ENCODE peak calls at places on chromosomes 12 and 14, in five cellular contexts. S is astrocyte of the spinal cord, B is brain microvascular endothelial cell, J is mesothelial cell of epicardium, Q is fibroblast of pulmonary artery. Y is an unnamed sample.
A peak's percentile ranks its signal among the peaks of the same experiment; 100 is the strongest.

GRCh38 chr14:52355016-52355430 is 40.9 kb downstream of the PTGER2 start:
- DNase-seq in S (peak; percentile 94), B (peak; percentile 79), J (no peak), Q (peak; percentile 96), Y (no peak)

GRCh38 chr12:115413626-115414025 is 729.7 kb upstream of the TBX3 start:
- DNase-seq in S (no peak), B (no peak), J (no peak), Q (no peak), Y (no peak)

GRCh38 chr12:15883536-15883935 is 1.3 kb downstream of the STRAP start:
- DNase-seq in S (no peak), B (no peak), J (no peak), Q (no peak), Y (no peak)

GRCh38 chr14:74491952-74492351 is 1.2 kb downstream of the NPC2 start:
- DNase-seq in S (peak; percentile 38), B (no peak), J (no peak), Q (peak; percentile 45), Y (no peak)

GRCh38 chr14:22824711-22825359 is 4.9 kb upstream of the MRPL52 start:
- DNase-seq in S (peak; percentile 98), B (peak; percentile 93), J (no peak), Q (peak; percentile 95), Y (no peak)

GRCh38 chr12:124369055-124369900 is 74.4 kb downstream of the RFLNA start:
- DNase-seq in S (peak; percentile 97), B (peak; percentile 74), J (no peak), Q (peak; percentile 97), Y (no peak)

GRCh38 chr14:64440494-64440893 is 24.8 kb upstream of the AKAP5 start:
- DNase-seq in S (no peak), B (no peak), J (no peak), Q (peak; percentile 33), Y (no peak)

GRCh38 chr12:100279159-100279558 is 12.2 kb downstream of the SCYL2 start:
- DNase-seq in S (no peak), B (no peak), J (no peak), Q (no peak), Y (no peak)

GRCh38 chr12:6158263-6158662 is 33.8 kb upstream of the VWF start:
- DNase-seq in S (no peak), B (no peak), J (no peak), Q (peak; percentile 30), Y (no peak)

GRCh38 chr12:100668939-100669536 is 95.6 kb downstream of the GAS2L3 start:
- DNase-seq in S (peak; percentile 65), B (peak; percentile 74), J (peak; percentile 81), Q (peak; percentile 81), Y (no peak)

GRCh38 chr14:104891664-104892500 is 26.8 kb downstream of the CEP170B start:
- DNase-seq in S (no peak), B (no peak), J (peak; percentile 37), Q (no peak), Y (peak; percentile 14)

GRCh38 chr14:68043752-68044151 is 224.2 kb downstream of the RAD51B start:
- DNase-seq in S (no peak), B (no peak), J (no peak), Q (no peak), Y (no peak)

GRCh38 chr12:128856035-128856790 is 2.9 kb downstream of the GLT1D1 start:
- DNase-seq in S (no peak), B (no peak), J (no peak), Q (no peak), Y (no peak)

GRCh38 chr12:68163546-68164210 is 4.1 kb upstream of the IFNG start:
- DNase-seq in S (no peak), B (no peak), J (no peak), Q (peak; percentile 8), Y (no peak)

GRCh38 chr14:64831419-64831818 is 48.3 kb downstream of the SPTB start:
- DNase-seq in S (no peak), B (no peak), J (no peak), Q (no peak), Y (no peak)

GRCh38 chr14:22667881-22668280 is 23.7 kb upstream of the OR6J1 start:
- DNase-seq in S (no peak), B (no peak), J (no peak), Q (no peak), Y (no peak)

GRCh38 chr14:30193791-30194407 is 266.3 kb upstream of the PRKD1 start:
- DNase-seq in S (peak; percentile 71), B (peak; percentile 29), J (no peak), Q (peak; percentile 95), Y (no peak)

GRCh38 chr12:1479645-1480044 is 114.7 kb downstream of the FBXL14 start:
- DNase-seq in S (no peak), B (no peak), J (no peak), Q (no peak), Y (no peak)

GRCh38 chr14:53748691-53749090 is 207.9 kb downstream of the BMP4 start:
- DNase-seq in S (no peak), B (no peak), J (no peak), Q (no peak), Y (no peak)

GRCh38 chr14:100663528-100664052 is 63.1 kb upstream of the DLK1 start:
- DNase-seq in S (no peak), B (no peak), J (no peak), Q (no peak), Y (no peak)

GRCh38 chr12:49369723-49370145 is 2.5 kb downstream of the SPATS2 start:
- DNase-seq in S (peak; percentile 35), B (no peak), J (no peak), Q (peak; percentile 69), Y (no peak)

GRCh38 chr14:105888784-105889665 is 362.6 kb downstream of the TMEM121 start:
- DNase-seq in S (no peak), B (no peak), J (no peak), Q (no peak), Y (peak; percentile 3)

GRCh38 chr14:105337966-105338365 is 23.4 kb downstream of the PACS2 start:
- DNase-seq in S (no peak), B (no peak), J (no peak), Q (peak; percentile 56), Y (no peak)

GRCh38 chr12:3170423-3171194 is 93.4 kb downstream of the TSPAN9 start:
- DNase-seq in S (peak; percentile 93), B (peak; percentile 94), J (no peak), Q (peak; percentile 88), Y (no peak)

GRCh38 chr14:104732931-104733681 is 9.1 kb downstream of the ADSS1 start:
- DNase-seq in S (no peak), B (no peak), J (no peak), Q (no peak), Y (no peak)

GRCh38 chr12:108430245-108430644 is 84.8 kb upstream of the FICD start:
- DNase-seq in S (no peak), B (no peak), J (no peak), Q (peak; percentile 22), Y (no peak)

GRCh38 chr12:50914872-50915484 is 37.4 kb upstream of the HIGD1C start:
- DNase-seq in S (no peak), B (no peak), J (no peak), Q (no peak), Y (no peak)

GRCh38 chr12:230925-231671 is 17.1 kb upstream of the SLC6A12 start:
- DNase-seq in S (no peak), B (no peak), J (peak; percentile 10), Q (no peak), Y (no peak)

GRCh38 chr14:95127531-95127911 is 29.8 kb downstream of the DICER1 start:
- DNase-seq in S (no peak), B (no peak), J (no peak), Q (no peak), Y (no peak)

GRCh38 chr12:111368291-111368683 is 608 bp downstream of the PHETA1 start:
- DNase-seq in S (no peak), B (no peak), J (no peak), Q (no peak), Y (no peak)

GRCh38 chr12:111369496-111370220 is 763 bp upstream of the PHETA1 start:
- DNase-seq in S (no peak), B (no peak), J (no peak), Q (no peak), Y (no peak)

GRCh38 chr12:111366583-111366982 is 2.3 kb downstream of the PHETA1 start:
- DNase-seq in S (no peak), B (no peak), J (no peak), Q (no peak), Y (no peak)

GRCh38 chr12:111367661-111368221 is 1.2 kb downstream of the PHETA1 start:
- DNase-seq in S (peak; percentile 9), B (peak; percentile 12), J (no peak), Q (peak; percentile 32), Y (no peak)

GRCh38 chr12:111368684-111369495 is at the start of gene PHETA1:
- DNase-seq in S (peak; percentile 89), B (peak; percentile 83), J (peak; percentile 84), Q (peak; percentile 90), Y (peak; percentile 71)
- TF ChIP-seq CTCF in S (no peak), B (no peak), J (no peak), Q (no peak), Y (no peak)

GRCh38 chr12:91413591-91413990 is 231.0 kb upstream of the DCN start:
- DNase-seq in S (peak; percentile 43), B (peak; percentile 37), J (no peak), Q (peak; percentile 24), Y (no peak)
- TF ChIP-seq CTCF in S (no peak), B (no peak), J (no peak), Q (no peak), Y (no peak)

DNA sequence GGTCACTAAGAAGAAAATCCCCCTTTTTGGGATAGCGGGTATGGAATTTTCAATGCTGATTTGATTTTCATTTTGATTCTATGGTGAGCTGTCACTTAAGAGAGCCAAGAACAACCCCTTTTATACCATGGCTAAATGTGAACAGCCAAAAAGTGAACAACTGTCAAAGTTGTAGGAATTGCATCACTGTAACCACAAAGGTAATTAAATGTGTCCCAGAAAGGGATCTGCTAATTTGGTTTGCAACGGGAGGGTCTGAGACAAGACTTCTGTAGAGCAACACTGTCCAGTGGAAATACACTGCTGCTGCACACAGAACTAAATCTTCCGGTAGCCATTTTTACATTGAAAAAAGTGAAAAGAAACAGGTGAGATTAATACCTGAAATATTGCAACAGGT is 14.6 kb downstream of the CHST11 start:
- DNase-seq in S (no peak), B (no peak), J (no peak), Q (no peak), Y (no peak)
- TF ChIP-seq CTCF in S (no peak), B (no peak), J (no peak), Q (no peak), Y (no peak)

GRCh38 chr12:44465139-44465538 is 411.0 kb downstream of the NELL2 start:
- DNase-seq in S (no peak), B (no peak), J (no peak), Q (no peak), Y (no peak)
- TF ChIP-seq CTCF in S (no peak), B (peak; percentile 8), J (no peak), Q (no peak), Y (no peak)

DNA sequence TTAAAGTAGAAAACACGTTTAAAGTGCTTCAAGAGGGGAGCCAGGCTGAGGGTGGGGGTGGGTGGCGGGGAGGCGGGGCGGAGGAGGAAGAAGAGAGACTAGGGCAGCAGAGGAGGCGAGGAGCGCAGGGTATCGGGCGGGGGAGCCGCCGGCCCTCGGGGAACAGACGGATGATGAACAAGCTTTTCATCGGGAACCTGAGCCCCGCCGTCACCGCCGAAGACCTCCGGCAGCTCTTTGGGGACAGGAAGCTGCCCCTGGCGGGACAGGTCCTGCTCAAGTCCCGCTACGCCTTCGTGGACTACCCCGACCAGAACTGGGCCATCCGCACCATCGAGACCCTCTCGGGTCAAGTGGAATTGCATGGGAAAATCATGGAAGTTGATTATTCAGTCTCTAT is 39.2 kb downstream of the ZCRB1 start:
- DNase-seq in S (no peak), B (no peak), J (no peak), Q (no peak), Y (no peak)
- TF ChIP-seq CTCF in S (no peak), B (no peak), J (no peak), Q (no peak), Y (no peak)

GRCh38 chr12:120231316-120232011 is 30.6 kb upstream of the RPLP0 start:
- DNase-seq in S (peak; percentile 94), B (peak; percentile 94), J (no peak), Q (peak; percentile 90), Y (peak; percentile 62)
- TF ChIP-seq CTCF in S (peak; percentile 24), B (peak; percentile 58), J (no peak), Q (peak; percentile 14), Y (no peak)